ENCODE peak calls at places on chromosome 5, in nine cellular contexts. One of them, this sample, is unnamed.
A peak's percentile ranks its signal among the peaks of the same experiment; 100 is the strongest.

GRCh38 chr5:176420086-176420485 is 3.7 kb upstream of the CLTB start:
- DNase-seq in T follicular helper cell: no peak
- DNase-seq in NCI-H1105: no peak
- DNase-seq in GM12864: no peak
- DNase-seq in cardiac fibroblast: no peak
- DNase-seq in mesenteric fat pad: no peak
- DNase-seq in KBM-7: no peak
- DNase-seq in neural progenitor cell: no peak
- DNase-seq in ACHN: no peak
- DNase-seq in this sample: no peak

GRCh38 chr5:51018423-51018822 is 352.0 kb downstream of the PARP8 start:
- DNase-seq in T follicular helper cell: no peak
- DNase-seq in NCI-H1105: no peak
- DNase-seq in GM12864: no peak
- DNase-seq in cardiac fibroblast: no peak
- DNase-seq in mesenteric fat pad: no peak
- DNase-seq in KBM-7: no peak
- DNase-seq in neural progenitor cell: no peak
- DNase-seq in ACHN: no peak
- DNase-seq in this sample: no peak

GRCh38 chr5:95449460-95449859 is 58.3 kb downstream of the FAM81B start:
- DNase-seq in T follicular helper cell: no peak
- DNase-seq in NCI-H1105: no peak
- DNase-seq in GM12864: no peak
- DNase-seq in cardiac fibroblast: peak; percentile 8
- DNase-seq in mesenteric fat pad: no peak
- DNase-seq in KBM-7: no peak
- DNase-seq in neural progenitor cell: no peak
- DNase-seq in ACHN: no peak
- DNase-seq in this sample: no peak

GRCh38 chr5:54541823-54542783 is 24.5 kb downstream of the SNX18 start:
- DNase-seq in T follicular helper cell: no peak
- DNase-seq in NCI-H1105: no peak
- DNase-seq in GM12864: no peak
- DNase-seq in cardiac fibroblast: no peak
- DNase-seq in mesenteric fat pad: no peak
- DNase-seq in KBM-7: no peak
- DNase-seq in neural progenitor cell: no peak
- DNase-seq in ACHN: no peak
- DNase-seq in this sample: no peak

GRCh38 chr5:181099453-181100086 is 31.4 kb downstream of the OR2V1 start:
- DNase-seq in T follicular helper cell: no peak
- DNase-seq in NCI-H1105: no peak
- DNase-seq in GM12864: no peak
- DNase-seq in cardiac fibroblast: no peak
- DNase-seq in mesenteric fat pad: no peak
- DNase-seq in KBM-7: no peak
- DNase-seq in neural progenitor cell: no peak
- DNase-seq in ACHN: no peak
- DNase-seq in this sample: no peak

GRCh38 chr5:75113354-75113753 is 61.0 kb upstream of the GCNT4 start:
- DNase-seq in T follicular helper cell: no peak
- DNase-seq in NCI-H1105: no peak
- DNase-seq in GM12864: no peak
- DNase-seq in cardiac fibroblast: peak; percentile 22
- DNase-seq in mesenteric fat pad: no peak
- DNase-seq in KBM-7: no peak
- DNase-seq in neural progenitor cell: no peak
- DNase-seq in ACHN: no peak
- DNase-seq in this sample: no peak

GRCh38 chr5:168300377-168301182 is 9.1 kb downstream of the WWC1 start:
- DNase-seq in T follicular helper cell: no peak
- DNase-seq in NCI-H1105: no peak
- DNase-seq in GM12864: no peak
- DNase-seq in cardiac fibroblast: no peak
- DNase-seq in mesenteric fat pad: no peak
- DNase-seq in KBM-7: no peak
- DNase-seq in neural progenitor cell: peak; percentile 50
- DNase-seq in ACHN: no peak
- DNase-seq in this sample: no peak

GRCh38 chr5:67063055-67063454 is 133.5 kb downstream of the CD180 start:
- DNase-seq in T follicular helper cell: no peak
- DNase-seq in NCI-H1105: no peak
- DNase-seq in GM12864: no peak
- DNase-seq in cardiac fibroblast: peak; percentile 81
- DNase-seq in mesenteric fat pad: no peak
- DNase-seq in KBM-7: no peak
- DNase-seq in neural progenitor cell: no peak
- DNase-seq in ACHN: no peak
- DNase-seq in this sample: no peak

GRCh38 chr5:39671421-39672110 is 246.8 kb upstream of the DAB2 start:
- DNase-seq in T follicular helper cell: no peak
- DNase-seq in NCI-H1105: no peak
- DNase-seq in GM12864: no peak
- DNase-seq in cardiac fibroblast: peak; percentile 19
- DNase-seq in mesenteric fat pad: no peak
- DNase-seq in KBM-7: no peak
- DNase-seq in neural progenitor cell: no peak
- DNase-seq in ACHN: no peak
- DNase-seq in this sample: no peak

GRCh38 chr5:149887622-149888183 is 56.9 kb downstream of the PDE6A start:
- DNase-seq in T follicular helper cell: no peak
- DNase-seq in NCI-H1105: no peak
- DNase-seq in GM12864: no peak
- DNase-seq in cardiac fibroblast: peak; percentile 91
- DNase-seq in mesenteric fat pad: no peak
- DNase-seq in KBM-7: peak; percentile 78
- DNase-seq in neural progenitor cell: no peak
- DNase-seq in ACHN: peak; percentile 88
- DNase-seq in this sample: no peak